ENCODE peak calls at places on chromosomes 11 and 22, in five cellular contexts. A is GM06990, O is germinal center, Z is IMR-90, E is fibroblast of the aortic adventitia. Y is an unnamed sample.
A peak's percentile ranks its signal among the peaks of the same experiment; 100 is the strongest.

GRCh38 chr11:132093861-132094260 is 723.4 kb downstream of the NTM start:
- DNase-seq in A (no peak), O (no peak), Z (no peak), E (no peak), Y (no peak)

GRCh38 chr11:45658292-45658991 is 7.0 kb downstream of the CHST1 start:
- DNase-seq in E (peak; percentile 20), O (no peak), A (no peak), Z (peak; percentile 45), Y (no peak)

GRCh38 chr22:44617828-44618227 is 84.2 kb upstream of the PRR5 start:
- DNase-seq in O (no peak), Z (no peak), E (no peak), A (no peak), Y (no peak)

GRCh38 chr11:14892036-14892556 is at the start of gene CYP2R1:
- DNase-seq in Z (peak; percentile 95), O (peak; percentile 98), E (peak; percentile 96), A (peak; percentile 91), Y (peak; percentile 90)

GRCh38 chr11:114970908-114971645 is 292.8 kb downstream of the NXPE2 start:
- DNase-seq in E (no peak), A (no peak), O (no peak), Z (no peak), Y (no peak)

GRCh38 chr11:129163714-129164164 is 28.4 kb downstream of the ARHGAP32 start:
- DNase-seq in O (no peak), A (no peak), E (no peak), Z (peak; percentile 10), Y (no peak)

GRCh38 chr11:61816736-61817455 is at the start of gene FADS1:
- DNase-seq in O (peak; percentile 88), A (peak; percentile 93), E (peak; percentile 90), Z (peak; percentile 92), Y (peak; percentile 58)

GRCh38 chr11:129374081-129374992 is 1.3 kb upstream of the BARX2 start:
- DNase-seq in A (peak; percentile 12), O (no peak), E (no peak), Z (no peak), Y (no peak)

GRCh38 chr11:34214961-34215805 is 109.8 kb downstream of the NAT10 start:
- DNase-seq in A (no peak), E (peak; percentile 41), O (no peak), Z (peak; percentile 78), Y (no peak)

GRCh38 chr11:91394718-91395414 is 829.8 kb upstream of the FAT3 start:
- DNase-seq in A (no peak), E (no peak), O (no peak), Z (no peak), Y (no peak)

GRCh38 chr22:25890651-25891050 is 148.7 kb downstream of the MYO18B start:
- DNase-seq in O (no peak), E (no peak), A (no peak), Z (no peak), Y (no peak)

GRCh38 chr22:46453006-46453828 is 84.2 kb downstream of the CELSR1 start:
- DNase-seq in E (peak; percentile 9), A (no peak), O (no peak), Z (no peak), Y (no peak)

GRCh38 chr11:115780625-115781024 is 276.4 kb upstream of the CADM1 start:
- DNase-seq in O (no peak), A (no peak), Z (no peak), E (no peak), Y (no peak)

GRCh38 chr11:117878314-117878938 is 2.0 kb upstream of the FXYD6 start:
- DNase-seq in E (no peak), A (no peak), O (no peak), Z (no peak), Y (no peak)

GRCh38 chr11:110148775-110149744 is 55.9 kb downstream of the ZC3H12C start:
- DNase-seq in A (peak; percentile 4), O (peak; percentile 4), E (peak; percentile 93), Z (peak; percentile 92), Y (no peak)

Y was measured in CD8-positive, alpha-beta memory T cell.